ENCODE peak calls at places on chromosomes 7 and 10, in seven cellular contexts. One of them, this sample, is unnamed. For H3K27me3, the result is how much of the 10 kb centered on the place peaks cover.

GRCh38 chr7:69269756-69270155 is 328.5 kb upstream of the AUTS2 start:
- DNase-seq in stomach: no peak
- DNase-seq in transverse colon: no peak
- DNase-seq in esophagus muscularis mucosa: no peak
- DNase-seq in SK-N-SH: no peak
- DNase-seq in sigmoid colon: no peak
- DNase-seq in HepG2: no peak
- DNase-seq in this sample: no peak

GRCh38 chr7:141649865-141650499 is 52.0 kb downstream of the DENND11 start:
- DNase-seq in stomach: peak
- DNase-seq in transverse colon: peak
- DNase-seq in esophagus muscularis mucosa: no peak
- DNase-seq in SK-N-SH: peak
- DNase-seq in sigmoid colon: peak
- DNase-seq in HepG2: peak
- DNase-seq in this sample: peak

GRCh38 chr7:132609906-132610520 is 33.7 kb upstream of the PLXNA4 start:
- DNase-seq in stomach: no peak
- DNase-seq in transverse colon: no peak
- DNase-seq in esophagus muscularis mucosa: no peak
- DNase-seq in SK-N-SH: no peak
- DNase-seq in sigmoid colon: no peak
- DNase-seq in HepG2: no peak
- DNase-seq in this sample: no peak

GRCh38 chr10:80136134-80136571 is 3.6 kb downstream of the PLAC9 start:
- DNase-seq in stomach: peak
- DNase-seq in transverse colon: no peak
- DNase-seq in esophagus muscularis mucosa: no peak
- DNase-seq in SK-N-SH: no peak
- DNase-seq in sigmoid colon: peak
- DNase-seq in HepG2: no peak
- DNase-seq in this sample: peak

GRCh38 chr7:28151965-28152364 is 28.6 kb downstream of the JAZF1 start:
- DNase-seq in stomach: no peak
- DNase-seq in transverse colon: no peak
- DNase-seq in esophagus muscularis mucosa: no peak
- DNase-seq in SK-N-SH: no peak
- DNase-seq in sigmoid colon: no peak
- DNase-seq in HepG2: no peak
- DNase-seq in this sample: no peak

GRCh38 chr7:8254215-8254614 is 7.8 kb downstream of the ICA1 start:
- DNase-seq in stomach: no peak
- DNase-seq in transverse colon: no peak
- DNase-seq in esophagus muscularis mucosa: no peak
- DNase-seq in SK-N-SH: no peak
- DNase-seq in sigmoid colon: no peak
- DNase-seq in HepG2: no peak
- DNase-seq in this sample: no peak

GRCh38 chr7:21617513-21617912 is 74.7 kb downstream of the DNAH11 start:
- DNase-seq in stomach: no peak
- DNase-seq in transverse colon: no peak
- DNase-seq in esophagus muscularis mucosa: no peak
- DNase-seq in SK-N-SH: no peak
- DNase-seq in sigmoid colon: no peak
- DNase-seq in HepG2: no peak
- DNase-seq in this sample: no peak

GRCh38 chr7:2611401-2611800 is 20.4 kb upstream of the TTYH3 start:
- DNase-seq in stomach: no peak
- DNase-seq in transverse colon: no peak
- DNase-seq in esophagus muscularis mucosa: no peak
- DNase-seq in SK-N-SH: no peak
- DNase-seq in sigmoid colon: no peak
- DNase-seq in HepG2: no peak
- DNase-seq in this sample: no peak

GRCh38 chr10:93963434-93963833 is 30.3 kb upstream of the PLCE1 start:
- DNase-seq in stomach: no peak
- DNase-seq in transverse colon: no peak
- DNase-seq in esophagus muscularis mucosa: no peak
- DNase-seq in SK-N-SH: peak
- DNase-seq in sigmoid colon: no peak
- DNase-seq in HepG2: no peak
- DNase-seq in this sample: no peak

GRCh38 chr7:32660936-32661335 is 165.6 kb downstream of the AVL9 start:
- DNase-seq in stomach: no peak
- DNase-seq in transverse colon: no peak
- DNase-seq in esophagus muscularis mucosa: no peak
- DNase-seq in SK-N-SH: no peak
- DNase-seq in sigmoid colon: no peak
- DNase-seq in HepG2: no peak
- DNase-seq in this sample: no peak

GRCh38 chr10:108567899-108568752 is 1355.2 kb downstream of the XPNPEP1 start:
- DNase-seq in stomach: no peak
- DNase-seq in transverse colon: no peak
- DNase-seq in esophagus muscularis mucosa: no peak
- DNase-seq in SK-N-SH: no peak
- DNase-seq in sigmoid colon: no peak
- DNase-seq in HepG2: no peak
- DNase-seq in this sample: no peak

GRCh38 chr7:12107841-12108249 is 103.2 kb upstream of the TMEM106B start:
- DNase-seq in stomach: no peak
- DNase-seq in transverse colon: no peak
- DNase-seq in esophagus muscularis mucosa: no peak
- DNase-seq in SK-N-SH: no peak
- DNase-seq in sigmoid colon: no peak
- DNase-seq in HepG2: peak
- DNase-seq in this sample: no peak

GRCh38 chr7:51021906-51022570 is 239.3 kb upstream of the GRB10 start:
- DNase-seq in stomach: no peak
- DNase-seq in transverse colon: no peak
- DNase-seq in esophagus muscularis mucosa: no peak
- DNase-seq in SK-N-SH: no peak
- DNase-seq in sigmoid colon: no peak
- DNase-seq in HepG2: no peak
- DNase-seq in this sample: no peak

GRCh38 chr7:2032876-2033407 is 199.8 kb downstream of the MAD1L1 start:
- DNase-seq in stomach: no peak
- DNase-seq in transverse colon: no peak
- DNase-seq in esophagus muscularis mucosa: no peak
- DNase-seq in SK-N-SH: peak
- DNase-seq in sigmoid colon: peak
- DNase-seq in HepG2: no peak
- DNase-seq in this sample: no peak

GRCh38 chr10:93568105-93568390 is 1.6 kb downstream of the FFAR4 start:
- DNase-seq in stomach: no peak
- DNase-seq in transverse colon: no peak
- DNase-seq in esophagus muscularis mucosa: no peak
- DNase-seq in SK-N-SH: peak
- DNase-seq in sigmoid colon: peak
- DNase-seq in HepG2: no peak
- DNase-seq in this sample: no peak

GRCh38 chr10:30155401-30155800 is 96.0 kb upstream of the JCAD start:
- DNase-seq in stomach: no peak
- DNase-seq in transverse colon: no peak
- DNase-seq in esophagus muscularis mucosa: no peak
- DNase-seq in SK-N-SH: no peak
- DNase-seq in sigmoid colon: no peak
- DNase-seq in HepG2: no peak
- DNase-seq in this sample: no peak

GRCh38 chr10:23694446-23694920 is 255.6 kb downstream of the OTUD1 start:
- DNase-seq in stomach: no peak
- DNase-seq in transverse colon: no peak
- DNase-seq in esophagus muscularis mucosa: no peak
- DNase-seq in SK-N-SH: peak
- DNase-seq in sigmoid colon: no peak
- DNase-seq in HepG2: no peak
- DNase-seq in this sample: no peak

GRCh38 chr10:23693895-23694294 is 255.0 kb downstream of the OTUD1 start:
- DNase-seq in stomach: no peak
- DNase-seq in transverse colon: no peak
- DNase-seq in esophagus muscularis mucosa: no peak
- DNase-seq in SK-N-SH: peak
- DNase-seq in sigmoid colon: no peak
- DNase-seq in HepG2: no peak
- DNase-seq in this sample: no peak

GRCh38 chr10:23695825-23696420 is 257.0 kb downstream of the OTUD1 start:
- DNase-seq in stomach: no peak
- DNase-seq in transverse colon: no peak
- DNase-seq in esophagus muscularis mucosa: no peak
- DNase-seq in SK-N-SH: peak
- DNase-seq in sigmoid colon: no peak
- DNase-seq in HepG2: no peak
- DNase-seq in this sample: no peak

GRCh38 chr10:23694921-23695824 is 256.3 kb downstream of the OTUD1 start:
- DNase-seq in stomach: no peak
- DNase-seq in transverse colon: no peak
- DNase-seq in esophagus muscularis mucosa: no peak
- DNase-seq in SK-N-SH: peak
- DNase-seq in sigmoid colon: no peak
- DNase-seq in HepG2: no peak
- DNase-seq in this sample: no peak

DNA sequence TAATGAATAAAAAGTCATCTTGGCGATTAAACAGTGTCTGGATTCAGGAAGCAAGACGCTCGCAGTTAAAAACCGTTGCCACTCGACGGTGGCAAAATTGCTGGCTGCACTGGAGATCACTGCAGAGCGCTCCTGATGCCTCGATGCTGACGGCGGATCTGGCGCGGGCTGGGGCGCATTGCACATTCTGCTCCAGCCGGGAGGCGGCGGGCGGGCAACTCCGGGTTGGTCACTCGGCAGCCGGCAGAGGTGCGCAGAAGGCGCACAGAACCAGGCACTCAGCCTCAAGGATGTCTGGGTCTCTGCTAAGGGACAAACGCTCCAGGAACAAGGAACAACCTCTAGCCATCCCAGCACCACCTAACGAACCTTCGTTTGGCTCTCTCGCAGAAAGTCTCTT is 254.5 kb downstream of the OTUD1 start:
- DNase-seq in stomach: no peak
- DNase-seq in transverse colon: no peak
- DNase-seq in esophagus muscularis mucosa: no peak
- DNase-seq in SK-N-SH: peak
- DNase-seq in sigmoid colon: no peak
- DNase-seq in HepG2: no peak
- DNase-seq in this sample: no peak
- H3K27me3 ChIP-seq in stomach: under half
- H3K27me3 ChIP-seq in transverse colon: under half
- H3K27me3 ChIP-seq in esophagus muscularis mucosa: under half
- H3K27me3 ChIP-seq in SK-N-SH: under half
- H3K27me3 ChIP-seq in sigmoid colon: under half
- H3K27me3 ChIP-seq in HepG2: under half
- H3K27me3 ChIP-seq in this sample: under half

GRCh38 chr7:102888561-102889233 is 24.1 kb upstream of the LRRC17 start:
- DNase-seq in stomach: no peak
- DNase-seq in transverse colon: no peak
- DNase-seq in esophagus muscularis mucosa: no peak
- DNase-seq in SK-N-SH: no peak
- DNase-seq in sigmoid colon: no peak
- DNase-seq in HepG2: no peak
- DNase-seq in this sample: no peak

DNA sequence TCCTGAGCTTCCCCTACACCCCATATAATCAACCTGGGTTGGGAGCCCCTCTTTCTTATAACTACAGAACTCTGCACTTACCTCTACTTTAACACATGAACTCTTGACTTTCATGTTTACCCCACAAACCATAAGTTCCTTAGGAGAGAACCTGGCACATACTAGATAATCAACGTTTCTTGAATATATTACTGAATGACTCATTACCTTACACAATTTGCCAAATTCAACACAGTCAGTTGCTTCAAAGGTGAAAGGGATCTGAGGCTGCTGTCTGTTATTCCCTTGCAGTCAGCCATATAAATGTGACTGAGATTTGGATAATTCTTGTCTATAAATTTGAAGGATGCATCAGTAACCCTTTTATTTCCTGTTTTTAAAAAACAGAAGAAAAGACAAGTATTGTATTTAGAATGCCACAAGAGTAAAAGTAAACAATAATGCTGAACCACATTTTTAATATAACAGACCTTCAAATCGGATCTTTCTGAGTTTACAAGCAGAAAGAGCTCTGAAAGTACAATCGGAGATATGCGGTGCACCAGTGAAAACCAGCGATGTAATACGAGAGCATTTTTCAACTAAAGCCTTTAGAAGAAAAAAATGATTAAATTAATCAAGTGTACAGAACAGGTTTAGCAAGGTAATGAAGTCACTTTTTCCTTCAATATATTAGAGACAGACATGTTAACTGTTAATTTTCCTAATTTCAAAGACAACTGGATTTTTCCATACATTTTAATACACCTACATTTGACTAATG is 29.5 kb upstream of the LRRC17 start:
- DNase-seq in stomach: no peak
- DNase-seq in transverse colon: no peak
- DNase-seq in esophagus muscularis mucosa: no peak
- DNase-seq in SK-N-SH: no peak
- DNase-seq in sigmoid colon: no peak
- DNase-seq in HepG2: no peak
- DNase-seq in this sample: no peak
- TF ChIP-seq EP300 in stomach: no peak
- TF ChIP-seq EP300 in transverse colon: no peak
- TF ChIP-seq EP300 in esophagus muscularis mucosa: no peak
- TF ChIP-seq EP300 in SK-N-SH: no peak
- TF ChIP-seq EP300 in sigmoid colon: no peak
- TF ChIP-seq EP300 in HepG2: no peak
- TF ChIP-seq EP300 in this sample: no peak

GRCh38 chr7:29565186-29565540 is 1.5 kb downstream of the PRR15 start:
- DNase-seq in stomach: no peak
- DNase-seq in transverse colon: no peak
- DNase-seq in esophagus muscularis mucosa: no peak
- DNase-seq in SK-N-SH: peak
- DNase-seq in sigmoid colon: no peak
- DNase-seq in HepG2: no peak
- DNase-seq in this sample: peak
- H3K27me3 ChIP-seq in stomach: under half
- H3K27me3 ChIP-seq in transverse colon: half or more
- H3K27me3 ChIP-seq in esophagus muscularis mucosa: under half
- H3K27me3 ChIP-seq in SK-N-SH: under half
- H3K27me3 ChIP-seq in sigmoid colon: half or more
- H3K27me3 ChIP-seq in HepG2: under half
- H3K27me3 ChIP-seq in this sample: under half

GRCh38 chr7:99468336-99468918 is 2.5 kb upstream of the ATP5MF start:
- DNase-seq in stomach: no peak
- DNase-seq in transverse colon: no peak
- DNase-seq in esophagus muscularis mucosa: no peak
- DNase-seq in SK-N-SH: no peak
- DNase-seq in sigmoid colon: no peak
- DNase-seq in HepG2: no peak
- DNase-seq in this sample: no peak

GRCh38 chr7:99476107-99476506 is 3.4 kb downstream of the ZNF789 start:
- DNase-seq in stomach: no peak
- DNase-seq in transverse colon: no peak
- DNase-seq in esophagus muscularis mucosa: no peak
- DNase-seq in SK-N-SH: no peak
- DNase-seq in sigmoid colon: no peak
- DNase-seq in HepG2: no peak
- DNase-seq in this sample: no peak

GRCh38 chr7:99469381-99470065 is 3.2 kb upstream of the ZNF789 start:
- DNase-seq in stomach: no peak
- DNase-seq in transverse colon: no peak
- DNase-seq in esophagus muscularis mucosa: no peak
- DNase-seq in SK-N-SH: no peak
- DNase-seq in sigmoid colon: no peak
- DNase-seq in HepG2: peak
- DNase-seq in this sample: no peak

GRCh38 chr7:99473315-99473596 is 566 bp downstream of the ZNF789 start:
- DNase-seq in stomach: no peak
- DNase-seq in transverse colon: peak
- DNase-seq in esophagus muscularis mucosa: no peak
- DNase-seq in SK-N-SH: peak
- DNase-seq in sigmoid colon: no peak
- DNase-seq in HepG2: peak
- DNase-seq in this sample: no peak

GRCh38 chr7:99472561-99473314 is at the start of gene ZNF789:
- DNase-seq in stomach: peak
- DNase-seq in transverse colon: peak
- DNase-seq in esophagus muscularis mucosa: peak
- DNase-seq in SK-N-SH: peak
- DNase-seq in sigmoid colon: peak
- DNase-seq in HepG2: peak
- DNase-seq in this sample: peak
- TF ChIP-seq EP300 in stomach: no peak
- TF ChIP-seq EP300 in transverse colon: no peak
- TF ChIP-seq EP300 in esophagus muscularis mucosa: no peak
- TF ChIP-seq EP300 in SK-N-SH: no peak
- TF ChIP-seq EP300 in sigmoid colon: no peak
- TF ChIP-seq EP300 in HepG2: no peak
- TF ChIP-seq EP300 in this sample: no peak